ENCODE peak calls at places on chromosomes 5 and 9, in four cellular contexts. O is right lobe of liver, C is mesothelial cell of epicardium, Y is pancreas. S is an unnamed sample.

GRCh38 chr5:111930407-111930806 is 173.4 kb upstream of the NREP start:
- DNase-seq in Y (no peak), C (no peak), O (no peak), S (no peak)

GRCh38 chr5:134125195-134126015 is 10.9 kb downstream of the TCF7 start:
- DNase-seq in Y (peak; percentile 57), O (no peak), C (no peak), S (no peak)

GRCh38 chr9:69468380-69468779 is 143.4 kb downstream of the ENTREP1 start:
- DNase-seq in Y (no peak), O (no peak), C (no peak), S (no peak)

GRCh38 chr9:76394896-76395244 is 644 bp upstream of the RFK start:
- DNase-seq in Y (peak; percentile 53), C (no peak), O (peak; percentile 68), S (peak; percentile 58)

GRCh38 chr5:177086918-177087706 is 397 bp downstream of the FGFR4 start:
- DNase-seq in C (no peak), O (peak; percentile 97), Y (peak; percentile 83), S (peak; percentile 85)

GRCh38 chr5:143922718-143923117 is 110.8 kb downstream of the HMHB1 start:
- DNase-seq in C (no peak), O (no peak), Y (no peak), S (no peak)

GRCh38 chr9:126693428-126693931 is 79.8 kb downstream of the LMX1B start:
- DNase-seq in Y (no peak), O (peak; percentile 44), C (no peak), S (no peak)

GRCh38 chr5:33231935-33232334 is 208.8 kb upstream of the TARS1 start:
- DNase-seq in C (no peak), Y (no peak), O (no peak), S (no peak)

GRCh38 chr5:159735749-159736660 is 180.3 kb upstream of the ADRA1B start:
- DNase-seq in C (no peak), Y (no peak), O (no peak), S (no peak)

GRCh38 chr5:38330207-38330606 is 71.8 kb downstream of the EGFLAM start:
- DNase-seq in Y (no peak), O (no peak), C (no peak), S (no peak)

GRCh38 chr9:12773562-12773961 is 1.3 kb upstream of the LURAP1L start:
- DNase-seq in Y (no peak), C (no peak), O (no peak), S (no peak)

GRCh38 chr9:85508616-85509015 is 233.1 kb downstream of the AGTPBP1 start:
- DNase-seq in O (no peak), C (no peak), Y (no peak), S (no peak)

GRCh38 chr9:123119566-123119965 is 86.1 kb downstream of the GPR21 start:
- DNase-seq in O (no peak), Y (no peak), C (no peak), S (no peak)

GRCh38 chr9:135526730-135527571 is 5.7 kb downstream of the LCN1 start:
- DNase-seq in Y (peak; percentile 11), O (peak; percentile 48), C (no peak), S (no peak)

GRCh38 chr5:159536626-159537025 is 206.3 kb upstream of the IL12B start:
- DNase-seq in Y (no peak), C (no peak), O (no peak), S (no peak)

GRCh38 chr5:157502143-157502647 is 42.2 kb downstream of the NIPAL4 start:
- DNase-seq in Y (no peak), O (no peak), C (no peak), S (peak; percentile 73)

GRCh38 chr5:170306381-170306790 is 8.8 kb upstream of the LCP2 start:
- DNase-seq in Y (no peak), C (no peak), O (no peak), S (no peak)

GRCh38 chr9:136403538-136403914 is 3.6 kb upstream of the SNAPC4 start:
- DNase-seq in C (no peak), Y (no peak), O (no peak), S (peak; percentile 82)

GRCh38 chr5:137260820-137261541 is 238.1 kb downstream of the SPOCK1 start:
- DNase-seq in O (no peak), C (no peak), Y (no peak), S (no peak)

GRCh38 chr5:139138790-139139189 is 59.4 kb downstream of the SIL1 start:
- DNase-seq in O (no peak), C (no peak), Y (no peak), S (no peak)

GRCh38 chr5:73448072-73448432 is 525 bp downstream of the FOXD1 start:
- DNase-seq in O (no peak), C (no peak), Y (no peak), S (no peak)

GRCh38 chr5:151958111-151958510 is 33.5 kb upstream of the GLRA1 start:
- DNase-seq in O (no peak), C (no peak), Y (no peak), S (no peak)

GRCh38 chr5:136028090-136028489 is 698 bp upstream of the TGFBI start:
- DNase-seq in C (no peak), O (no peak), Y (no peak), S (no peak)

GRCh38 chr5:180692426-180692825 is 43.0 kb upstream of the FLT4 start:
- DNase-seq in O (no peak), C (no peak), Y (no peak), S (no peak)

GRCh38 chr5:1926471-1927341 is 44.0 kb upstream of the IRX4 start:
- DNase-seq in Y (no peak), C (no peak), O (no peak), S (no peak)

GRCh38 chr5:40367260-40367659 is 312.5 kb upstream of the PTGER4 start:
- DNase-seq in O (no peak), C (no peak), Y (no peak), S (no peak)

GRCh38 chr9:818958-819357 is 22.5 kb upstream of the DMRT1 start:
- DNase-seq in Y (no peak), O (no peak), C (no peak), S (no peak)

GRCh38 chr5:39656600-39656999 is 231.8 kb upstream of the DAB2 start:
- DNase-seq in O (no peak), C (no peak), Y (no peak), S (no peak)

GRCh38 chr5:102670224-102670836 is 84.8 kb upstream of the PAM start:
- DNase-seq in Y (no peak), O (no peak), C (no peak), S (peak; percentile 38)

GRCh38 chr9:111603041-111603440 is 3.6 kb upstream of the PTGR1 start:
- DNase-seq in O (no peak), C (no peak), Y (no peak), S (no peak)

GRCh38 chr9:137021979-137022619 is 5.9 kb downstream of the ABCA2 start:
- DNase-seq in Y (no peak), O (peak; percentile 96), C (no peak), S (peak; percentile 61)

GRCh38 chr5:83162598-83162997 is 85.3 kb downstream of the XRCC4 start:
- DNase-seq in Y (no peak), O (no peak), C (no peak), S (no peak)

GRCh38 chr9:19192213-19193028 is 38.1 kb upstream of the DENND4C start:
- DNase-seq in Y (no peak), O (no peak), C (no peak), S (no peak)

GRCh38 chr9:25935188-25935587 is 256.9 kb upstream of the TUSC1 start:
- DNase-seq in C (no peak), Y (no peak), O (no peak), S (no peak)

GRCh38 chr5:16894236-16895057 is 41.6 kb downstream of the MYO10 start:
- DNase-seq in O (no peak), C (no peak), Y (peak; percentile 62), S (no peak)

GRCh38 chr5:136014049-136014516 is 14.7 kb upstream of the TGFBI start:
- DNase-seq in C (no peak), Y (no peak), O (no peak), S (no peak)

GRCh38 chr5:154211611-154212390 is 21.3 kb downstream of the GALNT10 start:
- DNase-seq in C (no peak), Y (no peak), O (no peak), S (no peak)

GRCh38 chr5:69271376-69271775 is 36.7 kb downstream of the CDK7 start:
- DNase-seq in O (no peak), C (no peak), Y (no peak), S (no peak)

GRCh38 chr5:69270827-69271226 is 36.1 kb downstream of the CDK7 start:
- DNase-seq in C (no peak), O (no peak), Y (no peak), S (no peak)

GRCh38 chr5:69268899-69269298 is 34.2 kb downstream of the CDK7 start:
- DNase-seq in Y (no peak), C (no peak), O (no peak), S (no peak)

GRCh38 chr5:69261034-69261433 is 26.3 kb downstream of the CDK7 start:
- DNase-seq in C (no peak), Y (no peak), O (no peak), S (no peak)

DNA sequence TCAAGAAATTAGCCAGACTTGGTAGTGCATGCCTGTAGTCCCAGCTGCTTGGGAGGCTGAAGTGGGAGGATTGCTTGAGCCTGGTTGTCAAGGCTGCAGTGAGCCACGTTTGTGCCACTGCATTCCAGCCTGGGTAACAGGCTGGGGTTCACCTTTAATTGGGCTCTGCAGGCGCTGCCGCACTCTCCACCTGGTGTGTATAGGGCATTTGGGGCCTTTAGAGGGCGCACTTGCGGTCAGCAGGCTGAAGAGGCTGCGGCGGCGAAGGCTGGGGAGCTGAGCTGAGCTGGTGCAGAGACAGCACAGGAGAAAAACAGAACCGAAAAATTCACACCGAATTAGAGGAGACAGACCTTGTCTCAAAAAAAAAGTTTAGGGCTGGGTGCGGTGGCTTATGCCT is 31.2 kb downstream of the CDK7 start:
- DNase-seq in O (no peak), C (no peak), Y (no peak), S (no peak)
- TF ChIP-seq CTCF in O (no peak), C (no peak), Y (no peak), S (peak; percentile 30)

GRCh38 chr5:174327317-174327864 is 281.9 kb downstream of the NSG2 start:
- DNase-seq in O (no peak), Y (peak; percentile 39), C (peak; percentile 81), S (peak; percentile 77)
- TF ChIP-seq CTCF in O (peak; percentile 77), Y (peak; percentile 68), C (peak; percentile 88), S (peak; percentile 73)

DNA sequence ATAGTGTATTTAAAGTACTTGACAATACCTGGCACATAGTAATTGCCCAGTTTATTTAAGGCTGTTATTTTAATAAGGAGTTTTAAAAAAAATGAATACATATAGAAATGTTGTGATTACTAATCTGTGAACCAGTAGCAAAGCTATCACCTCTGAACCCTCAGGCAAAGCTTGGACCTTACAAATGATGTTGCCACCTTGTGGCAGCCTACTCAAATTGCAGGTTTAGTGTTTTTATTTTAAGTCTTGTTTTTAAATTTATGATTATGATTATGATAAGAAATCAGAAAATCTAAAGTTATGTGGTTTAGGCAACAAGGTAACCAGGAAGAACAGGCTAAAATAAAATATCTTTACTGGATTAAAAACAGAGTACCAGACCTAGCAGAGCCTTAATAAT is 35.8 kb downstream of the PPARGC1B start:
- DNase-seq in O (no peak), Y (no peak), C (no peak), S (no peak)
- TF ChIP-seq CTCF in O (peak; percentile 29), Y (peak; percentile 7), C (peak; percentile 57), S (no peak)

DNA sequence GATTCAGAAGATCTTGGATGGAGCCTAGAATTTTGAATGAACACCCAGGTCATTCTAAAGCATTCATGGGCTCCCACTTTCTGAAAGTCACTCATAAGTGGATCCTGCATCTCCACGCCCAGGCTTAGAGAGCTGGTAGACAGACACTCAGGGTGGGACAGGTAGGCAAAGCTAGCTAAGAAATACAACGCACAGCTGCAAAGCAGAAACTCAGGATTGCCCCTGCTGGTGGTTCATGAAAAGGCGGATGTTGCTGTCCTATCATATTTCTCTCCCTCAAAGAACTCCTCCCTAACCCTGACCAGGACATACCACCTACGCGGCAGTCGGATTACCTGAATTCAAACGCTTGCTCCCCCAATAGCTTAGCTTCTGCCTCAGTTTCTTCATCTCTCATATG is 226.5 kb downstream of the GLIS3 start:
- DNase-seq in O (no peak), Y (no peak), C (no peak), S (no peak)
- TF ChIP-seq CTCF in O (no peak), Y (no peak), C (peak; percentile 49), S (no peak)